ENCODE peak calls at places on chromosome 1, in ten cellular contexts. B is coronary artery, H is aorta, V is caudate nucleus, U is H9, C is tibial artery, R is lung, T is substantia nigra, A is cardiac muscle cell, G is psoas muscle. O is an unnamed sample.

GRCh38 chr1:195481293-195481692 is 1126.9 kb downstream of the KCNT2 start:
- DNase-seq in B (no peak), H (no peak), V (no peak), U (peak), C (no peak), R (no peak), T (no peak), A (no peak), G (no peak), O (no peak)

GRCh38 chr1:234585333-234586055 is 24.5 kb downstream of the IRF2BP2 start:
- DNase-seq in B (peak), H (no peak), V (no peak), U (no peak), C (peak), R (no peak), T (no peak), A (no peak), G (peak), O (no peak)

GRCh38 chr1:221165331-221166161 is 286.3 kb downstream of the HLX start:
- DNase-seq in B (no peak), H (no peak), V (no peak), U (no peak), C (no peak), R (no peak), T (no peak), A (no peak), G (no peak), O (no peak)

GRCh38 chr1:89708727-89709375 is 75.9 kb downstream of the LRRC8C start:
- DNase-seq in B (no peak), H (no peak), V (no peak), U (no peak), C (no peak), R (no peak), T (no peak), A (no peak), G (no peak), O (no peak)

GRCh38 chr1:1510912-1511532 is 940 bp upstream of the ATAD3A start:
- DNase-seq in B (no peak), H (no peak), V (no peak), U (peak), C (no peak), R (peak), T (no peak), A (no peak), G (no peak), O (peak)

GRCh38 chr1:172480421-172480820 is 36.6 kb upstream of the PIGC start:
- DNase-seq in B (no peak), H (no peak), V (no peak), U (no peak), C (no peak), R (no peak), T (no peak), A (no peak), G (no peak), O (no peak)

GRCh38 chr1:218572046-218572445 is 226.9 kb downstream of the TGFB2 start:
- DNase-seq in B (no peak), H (no peak), V (no peak), U (no peak), C (no peak), R (no peak), T (no peak), A (no peak), G (no peak), O (no peak)

GRCh38 chr1:225342695-225343094 is 85.1 kb downstream of the LBR start:
- DNase-seq in B (no peak), H (no peak), V (no peak), U (no peak), C (no peak), R (no peak), T (no peak), A (no peak), G (no peak), O (no peak)

GRCh38 chr1:156623946-156624813 is 5.0 kb downstream of the HAPLN2 start:
- DNase-seq in B (no peak), H (peak), V (no peak), U (peak), C (peak), R (no peak), T (no peak), A (peak), G (peak), O (peak)

GRCh38 chr1:78053498-78053897 is 7.7 kb downstream of the GIPC2 start:
- DNase-seq in B (no peak), H (no peak), V (no peak), U (no peak), C (no peak), R (no peak), T (no peak), A (no peak), G (no peak), O (no peak)

GRCh38 chr1:117284408-117285215 is 73.9 kb upstream of the VTCN1 start:
- DNase-seq in B (no peak), H (no peak), V (no peak), U (peak), C (no peak), R (no peak), T (no peak), A (peak), G (no peak), O (peak)

GRCh38 chr1:204331275-204331674 is 28.5 kb downstream of the PLEKHA6 start:
- DNase-seq in B (no peak), H (no peak), V (no peak), U (no peak), C (no peak), R (no peak), T (no peak), A (no peak), G (no peak), O (no peak)

GRCh38 chr1:69167876-69168275 is 399.8 kb upstream of the LRRC7 start:
- DNase-seq in B (no peak), H (no peak), V (no peak), U (no peak), C (no peak), R (no peak), T (no peak), A (no peak), G (no peak), O (no peak)

GRCh38 chr1:183583466-183583865 is 6.8 kb downstream of the NCF2 start:
- DNase-seq in B (no peak), H (no peak), V (no peak), U (no peak), C (no peak), R (no peak), T (no peak), A (no peak), G (no peak), O (no peak)

GRCh38 chr1:157403608-157404007 is 148.7 kb downstream of the FCRL5 start:
- DNase-seq in B (no peak), H (no peak), V (no peak), U (no peak), C (no peak), R (no peak), T (no peak), A (no peak), G (no peak), O (no peak)

GRCh38 chr1:226657788-226658537 is 81.1 kb downstream of the ITPKB start:
- DNase-seq in B (no peak), H (peak), V (no peak), U (no peak), C (no peak), R (no peak), T (peak), A (no peak), G (peak), O (no peak)

DNA sequence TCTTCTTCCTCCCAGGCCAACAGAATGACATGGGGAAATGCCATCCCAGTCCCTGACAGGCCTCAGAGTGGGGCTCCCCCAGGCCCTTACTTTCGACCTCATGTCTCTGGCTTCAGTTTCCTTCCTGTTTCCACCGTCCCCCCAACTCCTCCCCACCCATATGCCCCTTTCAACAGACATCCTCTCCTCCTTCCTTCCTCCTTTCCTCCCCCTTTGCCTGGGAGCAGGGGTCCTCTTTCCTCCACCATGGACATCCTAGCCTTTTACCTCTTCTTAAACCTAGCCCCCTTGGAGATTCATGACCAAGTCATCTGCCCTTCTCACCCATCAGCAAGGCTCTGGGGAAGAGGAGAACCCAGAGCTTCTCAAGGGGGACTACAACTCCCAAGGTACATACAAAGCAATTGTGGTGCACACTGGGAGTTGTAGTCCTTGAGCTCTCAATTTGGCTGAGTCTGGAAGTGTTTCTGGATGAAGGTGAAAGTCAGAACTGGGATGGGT is 4.0 kb downstream of the ZBTB7B start:
- DNase-seq in B (no peak), H (no peak), V (no peak), U (no peak), C (no peak), R (no peak), T (peak), A (no peak), G (no peak), O (peak)
- H3K27ac ChIP-seq in B (peak), H (no peak), V (peak), U (no peak), C (peak), R (peak), T (peak), A (no peak), G (peak), O (no peak)

GRCh38 chr1:190477687-190478192 is at the start of gene BRINP3:
- DNase-seq in B (no peak), H (no peak), V (no peak), U (no peak), C (no peak), R (no peak), T (no peak), A (no peak), G (no peak), O (no peak)
- H3K27ac ChIP-seq in B (no peak), H (no peak), V (peak), U (no peak), C (no peak), R (no peak), T (peak), A (no peak), G (no peak), O (no peak)

DNA sequence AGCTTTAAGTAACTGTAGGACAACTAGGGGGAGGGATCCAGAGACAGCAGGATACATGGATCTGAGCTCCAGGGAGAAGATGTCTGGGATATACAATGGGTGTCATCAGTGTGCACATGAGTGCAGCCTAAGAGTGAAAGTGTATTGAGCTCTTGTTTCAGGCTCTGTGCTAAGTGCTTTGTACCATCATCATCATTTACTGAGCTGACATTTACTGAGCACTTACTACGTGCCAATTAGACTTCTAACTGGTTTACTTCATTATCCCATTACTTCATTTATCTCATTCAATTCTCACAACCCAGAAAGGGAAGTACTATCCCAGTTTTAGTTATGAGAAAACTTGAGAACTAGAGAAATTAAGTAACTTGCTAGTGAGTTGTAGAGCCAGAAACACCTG is 4.5 kb upstream of the KDM4A start:
- DNase-seq in B (no peak), H (no peak), V (no peak), U (no peak), C (no peak), R (no peak), T (no peak), A (no peak), G (no peak), O (no peak)
- H3K27ac ChIP-seq in B (no peak), H (no peak), V (no peak), U (no peak), C (no peak), R (no peak), T (no peak), A (no peak), G (no peak), O (no peak)

GRCh38 chr1:205749826-205750682 is at the start of gene NUCKS1:
- DNase-seq in B (peak), H (peak), V (peak), U (peak), C (peak), R (peak), T (peak), A (peak), G (peak), O (peak)

GRCh38 chr1:205746757-205747412 is 3.1 kb downstream of the NUCKS1 start:
- DNase-seq in B (no peak), H (no peak), V (no peak), U (no peak), C (no peak), R (no peak), T (no peak), A (no peak), G (no peak), O (no peak)

GRCh38 chr1:205749094-205749825 is 722 bp downstream of the NUCKS1 start:
- DNase-seq in B (peak), H (peak), V (peak), U (peak), C (peak), R (peak), T (peak), A (peak), G (peak), O (peak)

GRCh38 chr1:205750683-205751651 is 985 bp upstream of the NUCKS1 start:
- DNase-seq in B (no peak), H (no peak), V (no peak), U (peak), C (no peak), R (no peak), T (no peak), A (peak), G (no peak), O (no peak)

GRCh38 chr1:205748398-205749093 is 1.4 kb downstream of the NUCKS1 start:
- DNase-seq in B (no peak), H (no peak), V (no peak), U (no peak), C (no peak), R (no peak), T (no peak), A (peak), G (no peak), O (no peak)
- H3K27ac ChIP-seq in B (peak), H (peak), V (peak), U (no peak), C (peak), R (peak), T (peak), A (peak), G (peak), O (peak)

DNA sequence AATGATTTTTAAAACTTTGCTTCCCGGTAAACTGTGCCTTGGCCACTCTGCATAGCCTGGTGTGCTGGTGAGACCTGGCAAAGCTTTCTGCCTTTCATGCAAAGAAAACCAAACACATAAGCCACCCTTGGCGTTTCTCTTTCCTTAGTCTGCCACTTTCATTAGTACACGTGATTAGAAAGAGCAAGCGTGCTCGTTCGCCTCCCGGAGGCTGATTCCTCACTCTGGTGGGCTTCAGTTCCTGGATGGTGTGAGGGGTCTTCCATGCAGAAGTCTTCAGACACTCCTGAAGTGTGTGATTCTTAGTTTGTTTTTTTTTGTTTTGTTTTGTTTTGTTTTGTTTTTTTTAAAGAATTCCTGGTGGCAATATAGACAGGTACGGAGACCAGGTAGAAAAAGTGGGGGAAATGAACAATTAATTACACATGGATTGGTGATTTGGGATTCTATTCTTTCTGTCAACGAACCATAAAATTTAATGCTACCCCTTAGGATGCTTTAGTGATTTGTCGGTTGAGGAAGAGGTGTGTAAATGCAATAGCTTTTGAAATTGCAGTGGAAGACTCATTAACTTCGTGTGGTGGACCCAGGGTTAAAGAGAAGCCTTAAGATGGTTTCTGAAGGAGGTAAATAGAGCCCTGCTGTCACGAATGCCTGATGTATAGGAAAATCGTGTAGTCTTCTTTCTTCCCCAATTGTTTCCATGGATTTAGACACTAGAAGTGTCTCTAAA is 2.1 kb downstream of the GALNT2 start:
- DNase-seq in B (no peak), H (no peak), V (no peak), U (no peak), C (no peak), R (no peak), T (no peak), A (peak), G (no peak), O (no peak)
- H3K27ac ChIP-seq in B (no peak), H (no peak), V (no peak), U (no peak), C (no peak), R (no peak), T (peak), A (no peak), G (peak), O (no peak)

O was measured in WERI-Rb-1.